ENCODE peak calls at places on chromosomes 16 and 17, in four cellular contexts. O is NCI-H1930; T is OCI-M1; F is natural killer cell treated with Interleukin-12 subunit alpha and Interleukin-12 subunit beta and Interleukin-15 and Interleukin-18, amount 100 ng/mL, for 72 hours. A is an unnamed sample.

GRCh38 chr16:349211-349610 is 3.3 kb downstream of the AXIN1 start:
- DNase-seq in F (no peak), O (no peak), T (no peak), A (no peak)

GRCh38 chr17:51057534-51057933 is 63.1 kb downstream of the SPAG9 start:
- DNase-seq in T (no peak), F (no peak), O (no peak), A (no peak)

GRCh38 chr16:84844561-84845495 is 25.0 kb downstream of the CRISPLD2 start:
- DNase-seq in O (no peak), T (no peak), F (no peak), A (no peak)

GRCh38 chr16:68992521-68992920 is 112.9 kb upstream of the HAS3 start:
- DNase-seq in F (no peak), O (no peak), T (no peak), A (no peak)

GRCh38 chr16:69057400-69058378 is 47.8 kb upstream of the HAS3 start:
- DNase-seq in T (no peak), F (no peak), O (no peak), A (no peak)

GRCh38 chr17:82655038-82655479 is 6.8 kb upstream of the WDR45B start:
- DNase-seq in F (no peak), T (no peak), O (no peak), A (no peak)

GRCh38 chr17:19650826-19651225 is 2.3 kb downstream of the ALDH3A2 start:
- DNase-seq in T (no peak), O (no peak), F (no peak), A (no peak)

GRCh38 chr16:24721830-24722238 is 7.6 kb upstream of the TNRC6A start:
- DNase-seq in T (no peak), F (no peak), O (no peak), A (no peak)

GRCh38 chr17:55056530-55056929 is 88.0 kb downstream of the STXBP4 start:
- DNase-seq in O (no peak), T (no peak), F (no peak), A (no peak)

GRCh38 chr17:44794699-44795413 is 35.2 kb downstream of the GJC1 start:
- DNase-seq in F (no peak), O (no peak), T (peak), A (no peak)

GRCh38 chr16:17266606-17267313 is 204.0 kb downstream of the XYLT1 start:
- DNase-seq in O (no peak), T (no peak), F (no peak), A (no peak)

GRCh38 chr17:79654960-79655382 is 44.1 kb upstream of the RBFOX3 start:
- DNase-seq in O (no peak), F (no peak), T (no peak), A (no peak)

GRCh38 chr17:50052822-50053653 is 2.9 kb upstream of the ITGA3 start:
- DNase-seq in T (no peak), O (no peak), F (no peak), A (no peak)

GRCh38 chr17:76467809-76468633 is 618 bp downstream of the AANAT start:
- DNase-seq in T (no peak), O (no peak), F (no peak), A (no peak)

GRCh38 chr16:296806-297510 is 14.0 kb downstream of the PDIA2 start:
- DNase-seq in O (no peak), F (no peak), T (no peak), A (no peak)

GRCh38 chr16:22375117-22375962 is 921 bp upstream of the CDR2 start:
- DNase-seq in T (no peak), F (no peak), O (no peak), A (no peak)

GRCh38 chr16:22141746-22142145 is 20.6 kb upstream of the SDR42E2 start:
- DNase-seq in T (peak), F (no peak), O (no peak), A (no peak)

GRCh38 chr16:77744136-77744535 is 21.8 kb downstream of the NUDT7 start:
- DNase-seq in O (no peak), F (no peak), T (no peak), A (no peak)

GRCh38 chr16:86874141-86874540 is 295.8 kb downstream of the FOXL1 start:
- DNase-seq in O (no peak), F (no peak), T (peak), A (no peak)

GRCh38 chr17:3037259-3037658 is 26.1 kb downstream of the OR1D5 start:
- DNase-seq in T (no peak), O (no peak), F (no peak), A (no peak)

GRCh38 chr16:28549301-28549899 is 4.3 kb upstream of the SGF29 start:
- DNase-seq in F (no peak), T (peak), O (no peak), A (no peak)

GRCh38 chr16:19113577-19114358 is at the start of gene ITPRIPL2:
- DNase-seq in F (no peak), O (peak), T (peak), A (no peak)

GRCh38 chr16:56929639-56930038 is 2.3 kb upstream of the HERPUD1 start:
- DNase-seq in T (no peak), F (no peak), O (no peak), A (no peak)

GRCh38 chr17:80187493-80187892 is 17.7 kb downstream of the CARD14 start:
- DNase-seq in F (no peak), T (no peak), O (no peak), A (no peak)

GRCh38 chr17:76048711-76049110 is 21.6 kb upstream of the EVPL start:
- DNase-seq in T (no peak), O (no peak), F (no peak), A (no peak)

GRCh38 chr16:8229011-8229520 is 361.2 kb downstream of the TMEM114 start:
- DNase-seq in T (no peak), O (no peak), F (no peak), A (no peak)

GRCh38 chr16:25553711-25554436 is 137.9 kb upstream of the HS3ST4 start:
- DNase-seq in T (peak), O (no peak), F (no peak), A (no peak)

GRCh38 chr16:10128397-10129258 is 53.6 kb downstream of the GRIN2A start:
- DNase-seq in F (no peak), T (no peak), O (no peak), A (no peak)

GRCh38 chr17:74954115-74954514 is 18.4 kb downstream of the OTOP3 start:
- DNase-seq in O (no peak), F (no peak), T (no peak), A (no peak)

GRCh38 chr17:57211543-57211942 is 44.8 kb upstream of the MSI2 start:
- DNase-seq in O (no peak), F (no peak), T (no peak), A (no peak)

GRCh38 chr17:18960803-18961511 is 9.0 kb downstream of the SLC5A10 start:
- DNase-seq in F (peak), T (peak), O (peak), A (peak)

GRCh38 chr17:4708436-4708835 is 2.0 kb upstream of the ARRB2 start:
- DNase-seq in F (peak), O (peak), T (peak), A (peak)

GRCh38 chr16:72285728-72286127 is 113.8 kb upstream of the PMFBP1 start:
- DNase-seq in O (no peak), T (no peak), F (no peak), A (no peak)

GRCh38 chr17:66540131-66540781 is 237.8 kb downstream of the PRKCA start:
- DNase-seq in O (no peak), F (no peak), T (no peak), A (no peak)

GRCh38 chr17:62790554-62790953 is 17.6 kb downstream of the MARCHF10 start:
- DNase-seq in F (no peak), T (no peak), O (no peak), A (no peak)

GRCh38 chr17:49728425-49728824 is 20.7 kb upstream of the SLC35B1 start:
- DNase-seq in F (peak), T (no peak), O (no peak), A (no peak)

GRCh38 chr16:4489030-4489429 is 12.8 kb downstream of the HMOX2 start:
- DNase-seq in O (no peak), F (no peak), T (no peak), A (no peak)

A was measured in activated CD4-positive, CD25-positive, alpha-beta regulatory T cell treated with anti-CD3 and anti-CD28 coated beads, Interleukin-2, amount 50 U/mL, for 16 hours.